ENCODE peak calls at places on chromosomes 7 and 10, in four cellular contexts. B is stimulated activated CD4-positive, alpha-beta T cell treated with anti-CD3 and anti-CD28 coated beads, TNF-alpha, amount 100 ng/mL, for 24 hours; E is HuH-7; Z is left ventricle myocardium inferior. R is an unnamed sample.
A peak's percentile ranks its signal among the peaks of the same experiment; 100 is the strongest.

GRCh38 chr10:132172091-132173066 is 14.4 kb upstream of the DPYSL4 start:
- DNase-seq in B (no peak), E (no peak), Z (no peak), R (no peak)

GRCh38 chr10:46218921-46219320 is 67.9 kb upstream of the ANTXRL start:
- DNase-seq in B (no peak), E (no peak), Z (no peak), R (no peak)

GRCh38 chr10:96271017-96271815 is at the start of gene BLNK:
- DNase-seq in B (no peak), E (no peak), Z (peak; percentile 39), R (no peak)

GRCh38 chr10:32077896-32078295 is 21.7 kb upstream of the KIF5B start:
- DNase-seq in B (no peak), E (no peak), Z (peak; percentile 28), R (no peak)

GRCh38 chr7:150858236-150859197 is 6.2 kb downstream of the AOC1 start:
- DNase-seq in B (no peak), E (no peak), Z (no peak), R (no peak)

GRCh38 chr10:132974886-132975881 is 32.8 kb upstream of the CFAP46 start:
- DNase-seq in B (no peak), E (no peak), Z (peak; percentile 12), R (no peak)

GRCh38 chr10:24041030-24041429 is 167.9 kb upstream of the KIAA1217 start:
- DNase-seq in B (no peak), E (no peak), Z (no peak), R (no peak)

GRCh38 chr7:20787658-20788057 is 972 bp upstream of the SP8 start:
- DNase-seq in B (no peak), E (no peak), Z (no peak), R (no peak)

GRCh38 chr7:77354484-77354883 is 61.7 kb downstream of the GSAP start:
- DNase-seq in B (no peak), E (no peak), Z (no peak), R (no peak)

GRCh38 chr7:107501593-107501992 is 31.7 kb downstream of the GPR22 start:
- DNase-seq in B (no peak), E (peak; percentile 10), Z (no peak), R (peak; percentile 18)

GRCh38 chr10:82358486-82359097 is 483.6 kb downstream of the NRG3 start:
- DNase-seq in B (no peak), E (no peak), Z (peak; percentile 26), R (no peak)

GRCh38 chr7:134630237-134630636 is 16.4 kb upstream of the BPGM start:
- DNase-seq in B (no peak), E (no peak), Z (no peak), R (no peak)

GRCh38 chr10:9301148-9301547 is 1246.7 kb downstream of the GATA3 start:
- DNase-seq in B (no peak), E (no peak), Z (no peak), R (no peak)

GRCh38 chr7:127392182-127392565 is 334 bp downstream of the ZNF800 start:
- DNase-seq in B (peak; percentile 56), E (peak; percentile 33), Z (peak; percentile 59), R (peak; percentile 7)

GRCh38 chr7:46695045-46695708 is 774.1 kb upstream of the IGFBP3 start:
- DNase-seq in B (no peak), E (peak; percentile 12), Z (no peak), R (no peak)

GRCh38 chr7:150337659-150338081 is 3.8 kb downstream of the RARRES2 start:
- DNase-seq in B (no peak), E (no peak), Z (no peak), R (no peak)

GRCh38 chr7:46461334-46461777 is 540.3 kb upstream of the IGFBP3 start:
- DNase-seq in B (no peak), E (no peak), Z (no peak), R (no peak)

GRCh38 chr7:46811529-46811928 is 770.4 kb downstream of the TNS3 start:
- DNase-seq in B (no peak), E (no peak), Z (peak; percentile 35), R (no peak)

GRCh38 chr10:110455440-110455839 is 42.3 kb upstream of the DUSP5 start:
- DNase-seq in B (no peak), E (no peak), Z (no peak), R (no peak)

GRCh38 chr7:134660961-134661376 is 14.3 kb downstream of the BPGM start:
- DNase-seq in B (no peak), E (no peak), Z (no peak), R (no peak)